ENCODE peak calls at places on chromosomes 6 and 20, in nine cellular contexts. Z, N, A, G, J, F, K, I and X are unnamed samples.

GRCh38 chr20:4896971-4897497 is 104.3 kb downstream of the SLC23A2 start:
- DNase-seq in A (peak; percentile 36), I (no peak), F (peak; percentile 70), N (no peak), J (no peak), G (no peak), K (no peak), Z (no peak), X (no peak)

GRCh38 chr6:41039060-41039998 is at the start of gene UNC5CL:
- DNase-seq in G (no peak), J (peak; percentile 25), K (no peak), A (peak; percentile 83), F (peak; percentile 43), Z (no peak), N (peak; percentile 27), I (peak; percentile 60), X (peak; percentile 51)

GRCh38 chr20:4483481-4483880 is 238.2 kb upstream of the PRND start:
- DNase-seq in K (no peak), A (no peak), I (no peak), Z (no peak), F (no peak), J (no peak), G (no peak), N (no peak), X (no peak)

GRCh38 chr6:137882225-137882961 is 15.3 kb downstream of the TNFAIP3 start:
- DNase-seq in G (no peak), A (no peak), Z (no peak), J (no peak), F (no peak), I (no peak), K (no peak), N (no peak), X (no peak)

GRCh38 chr20:33684533-33685327 is 1.5 kb downstream of the E2F1 start:
- DNase-seq in A (no peak), N (no peak), K (no peak), Z (no peak), G (no peak), I (no peak), J (no peak), F (peak; percentile 18), X (peak; percentile 60)

GRCh38 chr6:45052325-45052724 is 275.8 kb upstream of the RUNX2 start:
- DNase-seq in J (no peak), N (no peak), Z (no peak), A (no peak), I (no peak), G (no peak), F (no peak), K (no peak), X (no peak)

GRCh38 chr6:12288844-12289654 is 1.1 kb upstream of the EDN1 start:
- DNase-seq in Z (no peak), J (peak; percentile 73), G (no peak), F (peak; percentile 83), K (no peak), I (no peak), N (peak; percentile 62), A (peak; percentile 87), X (peak; percentile 58)

GRCh38 chr6:105424177-105424783 is 21.4 kb upstream of the PREP start:
- DNase-seq in K (peak; percentile 21), J (no peak), N (peak; percentile 62), F (peak; percentile 57), I (no peak), A (peak; percentile 56), G (no peak), Z (peak; percentile 43), X (peak; percentile 39)

GRCh38 chr6:73451166-73452106 is 661 bp downstream of the CGAS start:
- DNase-seq in Z (peak; percentile 74), I (peak; percentile 68), K (peak; percentile 51), N (no peak), J (peak; percentile 54), G (peak; percentile 74), F (peak; percentile 38), A (peak; percentile 44), X (peak; percentile 9)

GRCh38 chr6:15908871-15909270 is 220.0 kb upstream of the MYLIP start:
- DNase-seq in K (no peak), Z (no peak), J (no peak), G (no peak), A (no peak), N (no peak), I (no peak), F (no peak), X (no peak)

GRCh38 chr6:107841265-107841650 is 17.1 kb upstream of the SCML4 start:
- DNase-seq in K (no peak), Z (no peak), J (no peak), A (no peak), I (no peak), F (no peak), N (no peak), G (no peak), X (no peak)

GRCh38 chr20:309841-310644 is 12.7 kb downstream of the ZCCHC3 start:
- DNase-seq in Z (peak; percentile 98), K (peak; percentile 98), N (no peak), I (peak; percentile 98), A (peak; percentile 91), J (no peak), F (no peak), G (peak; percentile 96), X (peak; percentile 100)

GRCh38 chr6:17233531-17233930 is 47.6 kb upstream of the RBM24 start:
- DNase-seq in A (no peak), N (no peak), I (no peak), Z (no peak), J (no peak), G (no peak), F (no peak), K (no peak), X (no peak)

GRCh38 chr20:31966991-31967655 is 828 bp upstream of the XKR7 start:
- DNase-seq in N (no peak), I (no peak), F (no peak), A (no peak), G (no peak), J (no peak), K (no peak), Z (no peak), X (no peak)

GRCh38 chr6:107977283-107977682 is 19.3 kb upstream of the SEC63 start:
- DNase-seq in J (no peak), N (no peak), K (no peak), A (no peak), G (no peak), F (no peak), I (no peak), Z (no peak), X (peak; percentile 7)

GRCh38 chr20:61743606-61744005 is 322.1 kb downstream of the TAF4 start:
- DNase-seq in Z (no peak), G (no peak), N (no peak), A (no peak), F (no peak), K (no peak), I (peak; percentile 30), J (no peak), X (no peak)

GRCh38 chr6:84772428-84773132 is 8.2 kb upstream of the TBX18 start:
- DNase-seq in F (no peak), A (no peak), K (no peak), G (no peak), I (no peak), J (no peak), N (no peak), Z (no peak), X (no peak)

GRCh38 chr6:42742116-42742894 is 3.6 kb downstream of the TBCC start:
- DNase-seq in G (no peak), J (no peak), N (no peak), K (no peak), A (no peak), I (no peak), F (no peak), Z (no peak), X (no peak)

GRCh38 chr6:2721219-2721618 is 29.5 kb downstream of the MYLK4 start:
- DNase-seq in G (no peak), I (no peak), J (no peak), Z (no peak), F (no peak), K (no peak), N (no peak), A (no peak), X (no peak)
- H3K27ac ChIP-seq in G (no peak overlapping the region), I (no peak overlapping the region), J (no peak overlapping the region), Z (no peak overlapping the region), F (no peak overlapping the region), K (no peak overlapping the region), N (no peak overlapping the region), A (no peak overlapping the region), X (no peak overlapping the region)

DNA sequence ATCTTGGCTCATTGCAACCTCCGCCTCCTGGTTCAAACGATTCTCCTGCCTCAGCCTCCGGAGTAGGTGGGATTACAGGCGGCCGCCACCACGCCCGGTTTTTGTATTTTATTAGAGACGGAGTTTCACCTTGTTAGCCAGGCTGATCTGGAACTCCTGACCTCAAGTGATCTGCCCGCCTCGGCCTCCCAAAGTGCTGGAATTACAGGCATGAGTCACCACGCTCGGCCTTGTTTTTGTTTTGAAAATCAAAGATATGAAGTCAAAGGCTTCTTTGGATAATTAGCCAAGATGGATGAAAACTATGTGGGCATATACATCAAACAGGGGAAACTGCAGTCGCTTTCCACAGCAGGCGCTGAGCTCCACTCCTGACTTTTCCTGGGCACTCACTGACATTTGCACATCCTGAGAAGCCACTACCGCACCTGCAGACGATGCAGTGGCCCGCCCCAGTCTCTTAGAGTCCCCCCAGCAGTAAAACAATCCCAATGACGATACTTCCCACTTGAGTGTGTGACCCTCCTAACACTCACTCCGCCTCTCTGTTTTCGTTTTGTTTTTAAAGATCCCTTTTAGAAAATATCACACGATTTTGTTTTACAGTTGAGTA is 44.1 kb downstream of the GJA1 start:
- DNase-seq in I (no peak), G (no peak), N (peak; percentile 65), K (no peak), A (no peak), F (no peak), J (no peak), Z (no peak), X (peak; percentile 57)
- H3K4me3 ChIP-seq in I (no peak overlapping the region), G (no peak overlapping the region), N (peak overlapping the region; percentile 32), K (no peak overlapping the region), A (no peak overlapping the region), F (no peak overlapping the region), J (no peak overlapping the region), Z (no peak overlapping the region), X (no peak overlapping the region)

DNA sequence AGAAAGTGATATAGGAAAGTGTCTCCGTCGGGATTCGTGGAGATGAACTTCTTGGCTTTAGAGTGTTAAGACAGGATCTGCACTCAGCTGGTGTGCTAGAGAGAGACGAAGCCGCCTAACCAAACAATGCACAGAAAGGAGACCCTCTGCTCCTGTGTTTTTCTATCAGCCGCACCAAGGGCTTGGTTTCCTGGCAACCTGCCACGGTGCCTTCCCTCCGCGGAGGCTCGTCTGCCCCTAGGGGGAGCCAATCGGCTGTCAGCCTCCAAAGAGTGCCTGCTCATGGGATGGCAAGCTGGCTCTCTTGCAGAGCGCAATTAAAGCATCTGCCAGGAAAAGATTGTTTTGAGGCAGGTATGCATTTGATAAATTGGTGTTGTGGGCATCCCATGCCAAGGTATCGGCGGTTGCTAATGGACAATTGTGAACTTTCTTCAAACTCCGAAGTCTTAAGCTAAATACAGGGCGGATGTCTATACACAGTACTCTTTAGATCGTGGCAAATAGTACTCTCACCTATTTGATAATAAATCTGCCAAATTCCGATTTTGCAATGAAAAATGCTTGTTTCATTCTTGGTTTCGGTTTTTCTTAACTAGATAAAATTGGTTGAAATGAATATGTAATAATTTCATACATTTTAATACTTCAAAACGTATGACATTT is 603.3 kb downstream of the RNF144B start:
- DNase-seq in N (peak; percentile 55), K (peak; percentile 49), Z (peak; percentile 74), F (no peak), A (peak; percentile 74), G (peak; percentile 89), I (peak; percentile 77), J (no peak), X (peak; percentile 68)
- H3K27ac ChIP-seq in N (no peak overlapping the region), K (no peak overlapping the region), Z (no peak overlapping the region), F (no peak overlapping the region), A (no peak overlapping the region), G (no peak overlapping the region), I (no peak overlapping the region), J (no peak overlapping the region), X (no peak overlapping the region)

GRCh38 chr20:40695214-40695613 is 6.2 kb upstream of the MAFB start:
- DNase-seq in K (no peak), I (no peak), N (no peak), F (no peak), J (no peak), Z (no peak), A (no peak), G (no peak), X (no peak)
- H3K4me3 ChIP-seq in K (no peak overlapping the region), I (no peak overlapping the region), N (no peak overlapping the region), F (no peak overlapping the region), J (no peak overlapping the region), Z (no peak overlapping the region), A (no peak overlapping the region), G (no peak overlapping the region), X (no peak overlapping the region)